ENCODE peak calls at places on chromosome 1, in ten cellular contexts. S, C, U, O, G, E, L, H, P and X are unnamed samples.

GRCh38 chr1:110336300-110337039 is 2.7 kb upstream of the RBM15 start:
- DNase-seq in S (no peak), C (no peak), U (no peak), O (no peak), G (no peak), E (no peak), L (no peak), H (no peak), P (no peak), X (no peak)

GRCh38 chr1:222454782-222455181 is 93.1 kb downstream of the HHIPL2 start:
- DNase-seq in S (peak; percentile 29), C (no peak), U (no peak), O (peak; percentile 62), G (no peak), E (peak; percentile 14), L (peak; percentile 19), H (no peak), P (peak; percentile 19), X (no peak)

GRCh38 chr1:240602189-240602588 is 9.8 kb downstream of the GREM2 start:
- DNase-seq in S (no peak), C (no peak), U (peak; percentile 25), O (no peak), G (no peak), E (no peak), L (no peak), H (no peak), P (no peak), X (no peak)

GRCh38 chr1:246106342-246106763 is 400.7 kb downstream of the SMYD3 start:
- DNase-seq in S (no peak), C (no peak), U (no peak), O (no peak), G (peak; percentile 16), E (no peak), L (no peak), H (no peak), P (no peak), X (no peak)

GRCh38 chr1:4140821-4141220 is 240.7 kb upstream of the C1orf174 start:
- DNase-seq in S (no peak), C (no peak), U (no peak), O (no peak), G (no peak), E (no peak), L (no peak), H (no peak), P (no peak), X (no peak)

GRCh38 chr1:205301220-205301821 is 20.2 kb downstream of the NUAK2 start:
- DNase-seq in S (peak; percentile 71), C (no peak), U (peak; percentile 95), O (peak; percentile 61), G (no peak), E (no peak), L (no peak), H (peak; percentile 82), P (no peak), X (no peak)

GRCh38 chr1:21822349-21822748 is 10.3 kb downstream of the LDLRAD2 start:
- DNase-seq in S (peak; percentile 40), C (no peak), U (no peak), O (no peak), G (no peak), E (no peak), L (no peak), H (no peak), P (no peak), X (no peak)

GRCh38 chr1:39863177-39863576 is 20.1 kb downstream of the TRIT1 start:
- DNase-seq in S (no peak), C (no peak), U (no peak), O (no peak), G (no peak), E (no peak), L (no peak), H (no peak), P (no peak), X (no peak)

GRCh38 chr1:114114751-114115104 is 38.9 kb downstream of the SYT6 start:
- DNase-seq in S (no peak), C (no peak), U (no peak), O (no peak), G (no peak), E (no peak), L (no peak), H (no peak), P (peak; percentile 44), X (no peak)

GRCh38 chr1:9320520-9321479 is 28.1 kb downstream of the SPSB1 start:
- DNase-seq in S (no peak), C (no peak), U (peak; percentile 25), O (no peak), G (no peak), E (no peak), L (no peak), H (no peak), P (no peak), X (no peak)

GRCh38 chr1:42955311-42956063 is 3.2 kb downstream of the SLC2A1 start:
- DNase-seq in S (no peak), C (no peak), U (no peak), O (no peak), G (no peak), E (no peak), L (no peak), H (no peak), P (peak; percentile 8), X (no peak)

GRCh38 chr1:229408458-229409037 is 25.3 kb downstream of the ACTA1 start:
- DNase-seq in S (no peak), C (no peak), U (no peak), O (no peak), G (no peak), E (peak; percentile 15), L (no peak), H (peak; percentile 17), P (peak; percentile 61), X (no peak)

GRCh38 chr1:1033731-1034437 is 14.0 kb downstream of the AGRN start:
- DNase-seq in S (no peak), C (no peak), U (no peak), O (no peak), G (peak; percentile 51), E (no peak), L (no peak), H (no peak), P (no peak), X (no peak)

GRCh38 chr1:245133995-245134715 is 20.6 kb upstream of the KIF26B start:
- DNase-seq in S (no peak), C (no peak), U (no peak), O (no peak), G (no peak), E (no peak), L (no peak), H (no peak), P (no peak), X (no peak)

GRCh38 chr1:63935553-63935952 is 161.7 kb downstream of the ROR1 start:
- DNase-seq in S (no peak), C (no peak), U (no peak), O (no peak), G (no peak), E (no peak), L (no peak), H (no peak), P (no peak), X (no peak)

GRCh38 chr1:155131285-155131684 is 3.6 kb downstream of the EFNA1 start:
- DNase-seq in S (no peak), C (no peak), U (no peak), O (no peak), G (no peak), E (no peak), L (no peak), H (no peak), P (no peak), X (no peak)